ENCODE peak calls at places on chromosomes 6 and 20, in nine cellular contexts. C, Y, R, J, V, X, I, F and N are unnamed samples.
A peak's percentile ranks its signal among the peaks of the same experiment; 100 is the strongest.

GRCh38 chr6:35736293-35736894 is 438 bp upstream of the ARMC12 start:
- DNase-seq in R (peak; percentile 88), V (peak; percentile 83), J (peak; percentile 36), I (peak; percentile 73), Y (peak; percentile 65), X (peak; percentile 59), C (peak; percentile 42), F (peak; percentile 80), N (no peak)

GRCh38 chr6:90415178-90415577 is 118.5 kb upstream of the BACH2 start:
- DNase-seq in Y (no peak), F (no peak), V (no peak), I (no peak), J (no peak), C (no peak), R (no peak), X (no peak), N (no peak)

GRCh38 chr20:40754372-40754943 is 65.4 kb upstream of the MAFB start:
- DNase-seq in R (no peak), J (no peak), F (no peak), V (no peak), Y (no peak), I (no peak), X (no peak), C (no peak), N (no peak)

GRCh38 chr6:43699564-43700186 is 12.1 kb upstream of the MRPS18A start:
- DNase-seq in C (peak; percentile 47), R (peak; percentile 53), F (no peak), V (no peak), Y (no peak), X (no peak), I (peak; percentile 46), J (no peak), N (no peak)

GRCh38 chr20:38842558-38842981 is 37.1 kb downstream of the PPP1R16B start:
- DNase-seq in Y (no peak), J (no peak), I (no peak), F (peak; percentile 43), C (no peak), R (no peak), V (no peak), X (no peak), N (no peak)

GRCh38 chr6:63452117-63452516 is 120.2 kb upstream of the LOC128125822 start:
- DNase-seq in I (peak; percentile 2), J (no peak), X (no peak), F (no peak), Y (no peak), R (no peak), V (no peak), C (no peak), N (no peak)

GRCh38 chr6:167049275-167049674 is 50.1 kb downstream of the CEP43 start:
- DNase-seq in J (no peak), X (no peak), V (no peak), R (no peak), F (no peak), C (no peak), Y (no peak), I (no peak), N (no peak)

GRCh38 chr6:107730683-107731314 is 93.3 kb downstream of the SCML4 start:
- DNase-seq in I (no peak), R (no peak), C (no peak), F (no peak), X (no peak), J (no peak), V (no peak), Y (no peak), N (no peak)

GRCh38 chr6:51753635-51754034 is 333.8 kb downstream of the PKHD1 start:
- DNase-seq in X (peak; percentile 6), J (no peak), F (no peak), C (no peak), Y (no peak), R (peak; percentile 78), I (no peak), V (no peak), N (no peak)

GRCh38 chr20:237479-237878 is 10.4 kb downstream of the DEFB129 start:
- DNase-seq in R (no peak), V (no peak), J (no peak), I (peak; percentile 2), X (no peak), F (no peak), Y (no peak), C (no peak), N (no peak)

GRCh38 chr20:51562027-51562333 is 19.5 kb upstream of the NFATC2 start:
- DNase-seq in F (no peak), Y (no peak), R (no peak), J (no peak), X (peak; percentile 8), I (peak; percentile 39), V (no peak), C (no peak), N (no peak)

GRCh38 chr6:95515975-95516374 is 61.4 kb upstream of the MANEA start:
- DNase-seq in V (no peak), X (no peak), R (no peak), J (no peak), I (no peak), C (no peak), Y (no peak), F (no peak), N (no peak)